ENCODE peak calls at places on chromosomes 16 and 17, in six cellular contexts. One of them, this sample, is unnamed.

GRCh38 chr16:11248133-11248532 is 7.9 kb downstream of the SOCS1 start:
- DNase-seq in lung: no peak
- DNase-seq in GM13976: no peak
- DNase-seq in ovary: no peak
- DNase-seq in cardiac fibroblast: no peak
- DNase-seq in fibroblast of lung: no peak
- DNase-seq in this sample: no peak

GRCh38 chr17:45693792-45694191 is 90.3 kb upstream of the CRHR1 start:
- DNase-seq in fibroblast of lung: no peak
- DNase-seq in GM13976: no peak
- DNase-seq in cardiac fibroblast: no peak
- DNase-seq in ovary: no peak
- DNase-seq in lung: no peak
- DNase-seq in this sample: no peak

GRCh38 chr17:49995055-49995738 is at the start of gene DLX3:
- DNase-seq in ovary: peak; percentile 71
- DNase-seq in cardiac fibroblast: peak; percentile 81
- DNase-seq in GM13976: no peak
- DNase-seq in fibroblast of lung: peak; percentile 68
- DNase-seq in lung: peak; percentile 73
- DNase-seq in this sample: peak; percentile 38

GRCh38 chr17:18267927-18268711 is 7.7 kb downstream of the MIEF2 start:
- DNase-seq in lung: no peak
- DNase-seq in GM13976: no peak
- DNase-seq in fibroblast of lung: peak; percentile 39
- DNase-seq in ovary: no peak
- DNase-seq in cardiac fibroblast: peak; percentile 21
- DNase-seq in this sample: no peak

GRCh38 chr17:41024702-41025101 is 2.3 kb downstream of the KRTAP1-5 start:
- DNase-seq in fibroblast of lung: no peak
- DNase-seq in ovary: no peak
- DNase-seq in lung: no peak
- DNase-seq in cardiac fibroblast: no peak
- DNase-seq in GM13976: no peak
- DNase-seq in this sample: no peak

GRCh38 chr17:3879181-3879580 is 13.7 kb downstream of the CAMKK1 start:
- DNase-seq in fibroblast of lung: peak; percentile 74
- DNase-seq in GM13976: no peak
- DNase-seq in cardiac fibroblast: peak; percentile 68
- DNase-seq in lung: no peak
- DNase-seq in ovary: no peak
- DNase-seq in this sample: no peak

GRCh38 chr17:14942511-14943185 is 322.5 kb downstream of the PMP22 start:
- DNase-seq in GM13976: no peak
- DNase-seq in ovary: no peak
- DNase-seq in lung: no peak
- DNase-seq in cardiac fibroblast: no peak
- DNase-seq in fibroblast of lung: no peak
- DNase-seq in this sample: no peak

GRCh38 chr17:68909066-68909465 is 46.1 kb downstream of the ABCA8 start:
- DNase-seq in GM13976: peak; percentile 12
- DNase-seq in ovary: peak; percentile 20
- DNase-seq in cardiac fibroblast: peak; percentile 94
- DNase-seq in lung: peak; percentile 40
- DNase-seq in fibroblast of lung: peak; percentile 96
- DNase-seq in this sample: peak; percentile 48

GRCh38 chr16:22633280-22633679 is 122.6 kb downstream of the NPIPB5 start:
- DNase-seq in lung: no peak
- DNase-seq in ovary: no peak
- DNase-seq in GM13976: no peak
- DNase-seq in cardiac fibroblast: no peak
- DNase-seq in fibroblast of lung: no peak
- DNase-seq in this sample: no peak

GRCh38 chr17:62809656-62810055 is 1.5 kb upstream of the MARCHF10 start:
- DNase-seq in fibroblast of lung: peak; percentile 52
- DNase-seq in lung: no peak
- DNase-seq in ovary: no peak
- DNase-seq in GM13976: no peak
- DNase-seq in cardiac fibroblast: peak; percentile 47
- DNase-seq in this sample: no peak

GRCh38 chr17:69448431-69449102 is 34.1 kb downstream of the MAP2K6 start:
- DNase-seq in lung: no peak
- DNase-seq in cardiac fibroblast: peak; percentile 22
- DNase-seq in GM13976: no peak
- DNase-seq in ovary: peak; percentile 51
- DNase-seq in fibroblast of lung: peak; percentile 33
- DNase-seq in this sample: peak; percentile 37

GRCh38 chr17:80539022-80539421 is 5.6 kb upstream of the RPTOR start:
- DNase-seq in GM13976: no peak
- DNase-seq in lung: no peak
- DNase-seq in cardiac fibroblast: no peak
- DNase-seq in ovary: no peak
- DNase-seq in fibroblast of lung: no peak
- DNase-seq in this sample: no peak

GRCh38 chr17:41785876-41786226 is 660 bp downstream of the JUP start:
- DNase-seq in GM13976: no peak
- DNase-seq in fibroblast of lung: peak; percentile 22
- DNase-seq in cardiac fibroblast: peak; percentile 33
- DNase-seq in ovary: peak; percentile 64
- DNase-seq in lung: peak; percentile 70
- DNase-seq in this sample: peak; percentile 49

GRCh38 chr17:39165178-39165843 is 650 bp downstream of the ARL5C start:
- DNase-seq in lung: no peak
- DNase-seq in ovary: no peak
- DNase-seq in fibroblast of lung: no peak
- DNase-seq in cardiac fibroblast: no peak
- DNase-seq in GM13976: no peak
- DNase-seq in this sample: no peak

GRCh38 chr16:3131755-3132377 is 3.0 kb upstream of the ZNF213 start:
- DNase-seq in GM13976: no peak
- DNase-seq in lung: no peak
- DNase-seq in ovary: peak; percentile 36
- DNase-seq in cardiac fibroblast: peak; percentile 41
- DNase-seq in fibroblast of lung: peak; percentile 25
- DNase-seq in this sample: no peak

DNA sequence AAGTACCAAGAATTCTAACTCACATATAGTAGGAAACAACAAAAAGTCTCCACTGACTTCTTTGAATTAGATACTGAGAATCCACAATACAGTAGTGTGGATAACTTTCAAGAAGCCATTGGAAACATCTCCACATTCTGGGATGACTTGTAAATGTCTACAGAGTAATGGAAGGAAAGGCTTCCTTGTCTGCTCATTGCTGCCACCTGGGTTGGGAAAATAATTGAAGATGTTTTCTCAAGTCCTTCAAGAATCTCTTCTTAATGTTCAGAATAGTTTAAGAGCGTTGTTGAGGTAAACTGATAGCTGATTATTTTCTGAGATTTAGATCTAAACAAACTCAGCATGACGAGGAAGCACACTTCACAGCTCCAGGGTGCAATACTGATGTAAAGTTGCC is 14.0 kb downstream of the CPSF4L start:
- DNase-seq in GM13976: no peak
- DNase-seq in ovary: no peak
- DNase-seq in fibroblast of lung: no peak
- DNase-seq in cardiac fibroblast: peak; percentile 46
- DNase-seq in lung: no peak
- DNase-seq in this sample: no peak
- TF ChIP-seq CTCF in GM13976: peak; percentile 9
- TF ChIP-seq CTCF in ovary: no peak
- TF ChIP-seq CTCF in fibroblast of lung: peak; percentile 25
- TF ChIP-seq CTCF in cardiac fibroblast: no peak
- TF ChIP-seq CTCF in lung: no peak
- TF ChIP-seq CTCF in this sample: no peak

DNA sequence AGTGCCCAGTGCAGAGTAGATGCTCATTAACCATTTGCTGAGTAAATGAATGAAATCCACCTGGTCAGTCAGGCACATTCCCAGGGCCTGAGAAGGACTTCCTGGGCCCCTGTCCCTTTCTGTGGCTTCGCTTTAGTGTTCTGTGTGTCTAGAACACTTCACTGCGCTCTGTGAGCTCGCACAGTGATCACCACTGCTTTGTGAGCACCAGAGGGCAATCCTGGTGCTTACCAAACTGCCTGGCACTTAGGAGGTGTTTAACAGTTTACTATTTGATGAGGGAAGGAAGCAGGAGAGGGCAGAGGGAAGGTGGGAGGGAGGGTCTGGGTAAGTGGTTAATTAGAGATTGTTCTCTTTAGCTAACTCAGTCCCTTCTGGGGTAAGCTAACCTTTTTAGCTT is 26.2 kb downstream of the SALL1 start:
- DNase-seq in cardiac fibroblast: no peak
- DNase-seq in ovary: no peak
- DNase-seq in GM13976: no peak
- DNase-seq in lung: no peak
- DNase-seq in fibroblast of lung: no peak
- DNase-seq in this sample: no peak
- TF ChIP-seq CTCF in cardiac fibroblast: no peak
- TF ChIP-seq CTCF in ovary: no peak
- TF ChIP-seq CTCF in GM13976: no peak
- TF ChIP-seq CTCF in lung: no peak
- TF ChIP-seq CTCF in fibroblast of lung: no peak
- TF ChIP-seq CTCF in this sample: no peak

GRCh38 chr17:31738067-31738466 is 121.0 kb downstream of the COPRS start:
- DNase-seq in cardiac fibroblast: no peak
- DNase-seq in ovary: no peak
- DNase-seq in fibroblast of lung: no peak
- DNase-seq in GM13976: no peak
- DNase-seq in lung: no peak
- DNase-seq in this sample: no peak

GRCh38 chr17:31731119-31731518 is 127.9 kb downstream of the COPRS start:
- DNase-seq in ovary: no peak
- DNase-seq in GM13976: no peak
- DNase-seq in fibroblast of lung: peak; percentile 42
- DNase-seq in lung: no peak
- DNase-seq in cardiac fibroblast: no peak
- DNase-seq in this sample: no peak

GRCh38 chr17:31738488-31738887 is 120.6 kb downstream of the COPRS start:
- DNase-seq in cardiac fibroblast: no peak
- DNase-seq in lung: no peak
- DNase-seq in GM13976: no peak
- DNase-seq in ovary: no peak
- DNase-seq in fibroblast of lung: no peak
- DNase-seq in this sample: no peak

GRCh38 chr17:31736855-31737625 is 122.0 kb downstream of the COPRS start:
- DNase-seq in fibroblast of lung: no peak
- DNase-seq in cardiac fibroblast: no peak
- DNase-seq in GM13976: no peak
- DNase-seq in ovary: no peak
- DNase-seq in lung: no peak
- DNase-seq in this sample: no peak

DNA sequence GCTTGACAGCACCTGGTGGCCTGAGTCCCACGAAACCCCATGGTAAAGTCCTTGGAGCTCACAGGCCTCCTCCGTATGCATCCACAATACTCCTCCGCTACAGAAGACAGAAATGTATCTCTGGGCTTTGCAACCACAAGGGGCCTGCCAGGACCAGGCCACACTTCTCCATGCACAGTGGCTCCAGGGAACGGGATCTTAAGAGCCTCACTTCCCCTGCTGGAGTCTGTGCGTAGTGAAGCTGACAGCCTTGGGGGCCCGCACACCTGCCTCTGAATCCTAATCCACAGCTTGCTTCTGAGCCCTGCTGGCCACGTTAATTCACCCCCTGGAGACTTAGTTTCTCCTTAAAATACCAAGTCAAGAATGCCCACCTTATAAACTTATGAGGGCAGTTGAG is 125.7 kb downstream of the COPRS start:
- DNase-seq in GM13976: no peak
- DNase-seq in ovary: no peak
- DNase-seq in fibroblast of lung: no peak
- DNase-seq in lung: no peak
- DNase-seq in cardiac fibroblast: no peak
- DNase-seq in this sample: no peak
- TF ChIP-seq CTCF in GM13976: no peak
- TF ChIP-seq CTCF in ovary: no peak
- TF ChIP-seq CTCF in fibroblast of lung: no peak
- TF ChIP-seq CTCF in lung: no peak
- TF ChIP-seq CTCF in cardiac fibroblast: no peak
- TF ChIP-seq CTCF in this sample: no peak

DNA sequence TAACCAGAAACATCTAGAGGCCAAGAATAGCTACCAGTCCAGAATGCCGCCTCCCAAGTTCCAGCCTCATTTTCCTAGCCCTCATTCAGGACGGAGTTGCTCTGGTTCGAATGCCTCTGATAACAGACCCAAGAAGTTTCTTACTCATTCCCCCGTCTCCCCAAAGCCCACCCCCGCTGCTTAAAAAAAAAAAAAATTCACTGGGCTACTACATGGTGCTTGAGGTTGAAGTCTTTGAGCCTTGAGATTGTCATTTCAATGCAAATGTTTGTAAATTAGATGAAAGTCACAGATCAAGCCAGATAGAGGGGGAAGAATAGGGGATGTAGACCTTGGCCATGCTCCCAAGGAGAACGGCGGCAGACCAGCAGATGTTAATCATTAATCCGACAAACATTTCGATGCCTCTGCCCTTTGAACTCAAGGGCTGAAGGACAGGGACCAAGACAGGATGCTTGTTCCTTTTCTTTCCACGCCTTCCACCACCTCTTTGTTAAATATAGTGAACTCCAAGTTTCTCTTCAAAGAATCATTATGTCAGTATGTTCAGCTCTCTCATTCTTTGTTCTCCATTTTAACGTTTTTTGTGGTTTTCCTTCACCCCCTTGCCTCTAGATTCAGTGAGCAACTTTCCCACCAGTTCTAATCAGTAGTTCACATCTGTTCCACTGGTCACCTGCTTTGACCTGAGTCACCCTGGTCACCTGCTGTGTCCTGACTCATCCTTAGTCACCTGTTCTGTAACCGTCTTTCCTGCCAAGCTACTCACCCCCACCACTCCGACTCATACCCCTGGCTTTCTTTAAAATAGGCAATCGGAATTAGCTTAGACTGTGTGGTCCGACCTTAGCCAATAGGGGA is 190.3 kb downstream of the CPPED1 start:
- DNase-seq in fibroblast of lung: peak; percentile 67
- DNase-seq in cardiac fibroblast: no peak
- DNase-seq in lung: no peak
- DNase-seq in GM13976: no peak
- DNase-seq in ovary: no peak
- DNase-seq in this sample: no peak
- TF ChIP-seq CTCF in fibroblast of lung: no peak
- TF ChIP-seq CTCF in cardiac fibroblast: no peak
- TF ChIP-seq CTCF in lung: no peak
- TF ChIP-seq CTCF in GM13976: no peak
- TF ChIP-seq CTCF in ovary: no peak
- TF ChIP-seq CTCF in this sample: no peak

GRCh38 chr17:54992797-54993639 is 24.5 kb downstream of the STXBP4 start:
- DNase-seq in cardiac fibroblast: peak; percentile 66
- DNase-seq in ovary: no peak
- DNase-seq in lung: no peak
- DNase-seq in fibroblast of lung: peak; percentile 35
- DNase-seq in GM13976: peak; percentile 46
- DNase-seq in this sample: no peak
- TF ChIP-seq CTCF in cardiac fibroblast: peak; percentile 47
- TF ChIP-seq CTCF in ovary: peak; percentile 57
- TF ChIP-seq CTCF in lung: peak; percentile 34
- TF ChIP-seq CTCF in fibroblast of lung: peak; percentile 55
- TF ChIP-seq CTCF in GM13976: peak; percentile 30
- TF ChIP-seq CTCF in this sample: peak; percentile 64

GRCh38 chr16:86661715-86662114 is 83.4 kb downstream of the FOXL1 start:
- DNase-seq in fibroblast of lung: peak; percentile 71
- DNase-seq in ovary: no peak
- DNase-seq in cardiac fibroblast: no peak
- DNase-seq in lung: no peak
- DNase-seq in GM13976: no peak
- DNase-seq in this sample: no peak
- TF ChIP-seq CTCF in fibroblast of lung: no peak
- TF ChIP-seq CTCF in ovary: no peak
- TF ChIP-seq CTCF in cardiac fibroblast: no peak
- TF ChIP-seq CTCF in lung: no peak
- TF ChIP-seq CTCF in GM13976: no peak
- TF ChIP-seq CTCF in this sample: no peak

This sample was measured in uterus.